ENCODE peak calls at places on chromosomes 4 and X, in four cellular contexts. S is esophagus squamous epithelium, H is psoas muscle, E is neural progenitor cell. F is an unnamed sample. For H3K27me3, the result is how much of the 10 kb centered on the place peaks cover.

GRCh38 chr4:156946508-156947197 is 24.9 kb downstream of the PDGFC start:
- DNase-seq in E (no peak), H (no peak), S (no peak), F (no peak)

GRCh38 chr4:89175611-89176010 is 64.3 kb downstream of the TIGD2 start:
- DNase-seq in E (no peak), S (no peak), H (no peak), F (no peak)

GRCh38 chr4:104967034-104967401 is 179.7 kb upstream of the TET2 start:
- DNase-seq in E (no peak), H (no peak), S (no peak), F (no peak)

GRCh38 chrX:115562492-115562872 is 1.5 kb downstream of the PLS3 start:
- DNase-seq in E (no peak), S (no peak), H (no peak), F (no peak)

GRCh38 chr4:182918044-182918607 is 940 bp upstream of the DCTD start:
- DNase-seq in H (no peak), S (no peak), E (no peak), F (no peak)

GRCh38 chr4:26030780-26031179 is 116.8 kb downstream of the SMIM20 start:
- DNase-seq in H (no peak), S (no peak), E (no peak), F (no peak)

GRCh38 chr4:17165256-17165655 is 266.8 kb upstream of the LDB2 start:
- DNase-seq in H (no peak), E (no peak), S (no peak), F (no peak)

GRCh38 chrX:140050906-140051305 is 85.6 kb upstream of the CXorf66 start:
- DNase-seq in E (no peak), S (no peak), H (no peak), F (no peak)

GRCh38 chr4:31370866-31371465 is 650.8 kb downstream of the PCDH7 start:
- DNase-seq in E (peak), H (no peak), S (no peak), F (no peak)

GRCh38 chr4:153488006-153488718 is 22.0 kb downstream of the TMEM131L start:
- DNase-seq in E (no peak), H (no peak), S (no peak), F (no peak)

GRCh38 chrX:151982217-151982616 is 7.7 kb upstream of the GABRE start:
- DNase-seq in S (no peak), H (no peak), E (no peak), F (no peak)

GRCh38 chr4:70765368-70765767 is 43.6 kb downstream of the RUFY3 start:
- DNase-seq in E (no peak), S (no peak), H (no peak), F (no peak)

GRCh38 chr4:110059556-110060191 is 138.7 kb downstream of the ELOVL6 start:
- DNase-seq in E (no peak), S (no peak), H (no peak), F (no peak)

GRCh38 chr4:132694775-132695174 is 454.3 kb upstream of the PCDH10 start:
- DNase-seq in S (no peak), H (no peak), E (no peak), F (no peak)

GRCh38 chrX:132209527-132209926 is 9.7 kb downstream of the RAP2C start:
- DNase-seq in E (no peak), S (no peak), H (no peak), F (no peak)

GRCh38 chr4:85970535-85970934 is 389.3 kb downstream of the MAPK10 start:
- DNase-seq in S (no peak), H (no peak), E (no peak), F (no peak)

GRCh38 chrX:106139048-106139447 is 29.1 kb upstream of the PWWP3B start:
- DNase-seq in H (no peak), E (no peak), S (no peak), F (no peak)

GRCh38 chrX:31909850-31910547 is 838.2 kb upstream of the FTHL17 start:
- DNase-seq in E (no peak), S (no peak), H (no peak), F (no peak)

GRCh38 chr4:74087481-74087880 is 11.5 kb downstream of the CXCL2 start:
- DNase-seq in H (no peak), E (peak), S (no peak), F (no peak)

GRCh38 chrX:133971586-133971985 is 13.8 kb downstream of the GPC3 start:
- DNase-seq in H (no peak), E (no peak), S (no peak), F (no peak)

GRCh38 chr4:113049421-113050355 is at the start of gene ANK2:
- DNase-seq in H (no peak), E (peak), S (no peak), F (no peak)

GRCh38 chr4:123649644-123650356 is 253.2 kb downstream of the SPRY1 start:
- DNase-seq in S (no peak), H (peak), E (peak), F (no peak)

GRCh38 chrX:65723706-65724105 is 56.3 kb downstream of the MSN start:
- DNase-seq in E (no peak), S (no peak), H (no peak), F (no peak)

GRCh38 chrX:39721570-39722279 is 376.0 kb downstream of the BCOR start:
- DNase-seq in H (no peak), E (no peak), S (no peak), F (no peak)

GRCh38 chr4:71074452-71075299 is 81.2 kb downstream of the DCK start:
- DNase-seq in S (no peak), H (no peak), E (no peak), F (no peak)

GRCh38 chrX:52819788-52820187 is 8.7 kb downstream of the XAGE5 start:
- DNase-seq in E (no peak), H (no peak), S (no peak), F (no peak)

GRCh38 chrX:12950851-12951589 is 23.9 kb upstream of the TMSB4X start:
- DNase-seq in E (peak), H (no peak), S (no peak), F (no peak)

GRCh38 chr4:151415978-151416377 is 7.0 kb downstream of the FHIP1A start:
- DNase-seq in H (no peak), E (no peak), S (no peak), F (no peak)

GRCh38 chr4:76611164-76611563 is 176.1 kb downstream of the SHROOM3 start:
- DNase-seq in S (no peak), E (no peak), H (no peak), F (no peak)

GRCh38 chr4:183860726-183861125 is 44.4 kb upstream of the STOX2 start:
- DNase-seq in E (peak), H (no peak), S (no peak), F (no peak)

GRCh38 chr4:156378053-156378665 is 424.5 kb upstream of the CTSO start:
- DNase-seq in E (peak), S (no peak), H (no peak), F (no peak)

GRCh38 chr4:153522800-153523089 is 56.6 kb downstream of the TMEM131L start:
- DNase-seq in E (no peak), S (no peak), H (no peak), F (no peak)

GRCh38 chr4:88033309-88033708 is 25.9 kb downstream of the PKD2 start:
- DNase-seq in S (no peak), H (no peak), E (peak), F (no peak)

GRCh38 chrX:118724352-118724751 is 3.1 kb upstream of the IL13RA1 start:
- DNase-seq in H (no peak), S (no peak), E (no peak), F (no peak)

GRCh38 chrX:31367816-31368215 is 296.0 kb upstream of the FTHL17 start:
- DNase-seq in H (no peak), S (no peak), E (no peak), F (no peak)

GRCh38 chr4:1047106-1047975 is 35.9 kb downstream of the FGFRL1 start:
- DNase-seq in S (no peak), H (peak), E (peak), F (peak)
- H3K4me3 ChIP-seq in S (peak), H (peak), E (no peak), F (peak)

GRCh38 chr4:185307136-185307950 is 88.4 kb downstream of the LRP2BP start:
- DNase-seq in E (peak), H (no peak), S (no peak), F (no peak)

GRCh38 chr4:185309770-185310169 is 86.0 kb downstream of the LRP2BP start:
- DNase-seq in H (no peak), S (no peak), E (no peak), F (no peak)

GRCh38 chr4:185317880-185318279 is 77.8 kb downstream of the LRP2BP start:
- DNase-seq in E (no peak), S (no peak), H (no peak), F (no peak)

GRCh38 chr4:185311113-185311888 is 84.4 kb downstream of the LRP2BP start:
- DNase-seq in E (no peak), S (no peak), H (no peak), F (no peak)

DNA sequence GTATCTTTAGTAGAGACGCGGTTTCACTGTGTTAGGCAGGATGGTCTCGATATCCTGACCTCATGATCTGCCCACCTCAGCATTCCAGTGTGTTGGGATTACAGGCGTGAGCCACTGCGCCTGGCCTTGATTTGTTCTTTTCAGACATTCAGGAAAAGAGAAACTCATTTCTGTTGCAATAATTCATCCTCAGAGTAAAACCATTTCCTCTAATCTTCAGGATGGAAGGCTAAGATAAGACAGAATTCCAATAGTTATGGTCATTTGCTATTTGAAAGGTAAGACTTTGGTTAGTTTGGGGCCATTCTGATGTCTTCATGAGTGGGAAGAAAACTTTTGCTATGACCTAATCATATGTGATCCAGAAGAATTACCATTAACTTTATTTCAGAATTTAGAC is 83.0 kb downstream of the LRP2BP start:
- DNase-seq in H (no peak), S (no peak), E (no peak), F (no peak)
- H3K27ac ChIP-seq in H (no peak), S (no peak), E (no peak), F (no peak)

GRCh38 chr4:79823148-79823763 is 249.8 kb downstream of the ANTXR2 start:
- DNase-seq in S (no peak), H (no peak), E (no peak), F (no peak)
- H3K27me3 ChIP-seq in S (under half), H (under half), E (under half), F (under half)

DNA sequence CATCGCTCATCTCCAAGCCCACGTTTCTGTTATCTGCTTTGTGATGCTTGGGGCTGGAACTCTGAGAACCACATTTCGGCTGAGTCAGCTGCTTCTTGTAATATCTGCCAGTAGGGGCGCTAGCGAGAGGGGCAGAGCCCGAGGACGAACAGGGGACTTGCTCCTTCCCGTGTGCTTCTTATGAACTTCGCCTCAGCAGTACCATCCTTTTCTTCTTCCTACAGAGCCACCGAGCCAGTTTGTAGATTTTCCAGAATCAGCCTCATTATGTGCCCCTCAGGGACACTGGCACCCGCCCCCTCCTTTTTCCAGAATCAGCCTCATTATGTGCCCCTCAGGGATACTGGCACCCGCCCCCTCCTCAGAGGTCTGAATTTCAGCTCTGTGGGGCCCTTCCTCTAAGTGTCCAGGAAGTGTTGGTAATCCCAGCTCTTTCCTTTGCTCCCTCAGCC is 441.7 kb upstream of the RASGEF1B start:
- DNase-seq in H (no peak), S (no peak), E (peak), F (no peak)
- H3K4me3 ChIP-seq in H (no peak), S (no peak), E (no peak), F (no peak)

GRCh38 chr4:40998680-40999358 is 215.5 kb downstream of the APBB2 start:
- DNase-seq in E (no peak), S (no peak), H (no peak), F (no peak)
- H3K27ac ChIP-seq in E (no peak), S (peak), H (no peak), F (no peak)

DNA sequence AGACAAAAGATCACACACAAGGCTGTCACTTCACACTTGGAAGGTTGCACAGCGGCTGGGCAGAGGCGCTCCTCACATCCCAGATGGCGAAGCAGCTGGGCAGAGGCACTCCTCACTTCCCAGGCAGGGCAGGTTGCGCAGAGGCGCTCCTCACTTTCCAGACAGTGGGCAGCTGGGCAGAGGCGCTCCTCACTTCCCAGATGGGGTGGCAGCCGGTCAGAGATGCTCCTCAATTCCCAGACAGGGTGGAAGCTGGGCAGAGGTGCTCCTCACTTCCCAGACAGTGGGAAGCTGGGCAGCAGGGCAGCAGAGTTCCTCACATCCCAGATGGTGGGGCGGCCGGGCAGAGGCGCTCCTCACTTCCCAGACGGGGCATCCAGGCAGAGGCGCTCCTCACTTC is 199.2 kb downstream of the RTL9 start:
- DNase-seq in S (no peak), H (no peak), E (no peak), F (no peak)
- H3K27me3 ChIP-seq in S (under half), H (under half), E (under half), F (under half)

DNA sequence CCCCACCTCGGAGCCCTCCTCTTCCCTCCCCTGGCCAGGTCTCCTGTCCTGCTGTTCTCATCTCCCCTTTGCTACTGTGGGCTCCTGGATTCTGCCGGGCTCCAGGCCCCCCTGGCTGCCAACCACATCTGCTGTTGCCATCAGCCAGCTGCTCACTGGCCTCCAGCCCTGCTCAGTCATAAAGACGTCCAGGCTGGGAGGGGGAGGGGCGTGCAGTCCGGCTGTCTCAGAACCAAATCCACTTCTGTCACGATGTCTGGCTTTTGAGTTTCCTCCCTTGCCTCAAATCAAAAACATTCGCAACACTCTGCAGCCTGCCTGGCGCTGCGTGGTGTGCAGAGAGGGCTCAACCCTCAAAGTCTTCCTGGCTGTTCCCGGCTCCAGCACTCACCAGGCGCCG is 7.1 kb downstream of the RASL11B start:
- DNase-seq in H (peak), S (no peak), E (no peak), F (peak)
- H3K4me3 ChIP-seq in H (peak), S (no peak), E (no peak), F (no peak)

GRCh38 chr4:5710065-5710961 is 688 bp upstream of the EVC start:
- DNase-seq in E (peak), S (no peak), H (no peak), F (no peak)

GRCh38 chr4:5712931-5713330 is 1.9 kb downstream of the EVC start:
- DNase-seq in H (no peak), S (no peak), E (no peak), F (no peak)

GRCh38 chr4:5712517-5712916 is 1.5 kb downstream of the EVC start:
- DNase-seq in S (no peak), H (no peak), E (no peak), F (no peak)

GRCh38 chr4:5711479-5712184 is 631 bp downstream of the EVC start:
- DNase-seq in E (no peak), S (no peak), H (peak), F (peak)

DNA sequence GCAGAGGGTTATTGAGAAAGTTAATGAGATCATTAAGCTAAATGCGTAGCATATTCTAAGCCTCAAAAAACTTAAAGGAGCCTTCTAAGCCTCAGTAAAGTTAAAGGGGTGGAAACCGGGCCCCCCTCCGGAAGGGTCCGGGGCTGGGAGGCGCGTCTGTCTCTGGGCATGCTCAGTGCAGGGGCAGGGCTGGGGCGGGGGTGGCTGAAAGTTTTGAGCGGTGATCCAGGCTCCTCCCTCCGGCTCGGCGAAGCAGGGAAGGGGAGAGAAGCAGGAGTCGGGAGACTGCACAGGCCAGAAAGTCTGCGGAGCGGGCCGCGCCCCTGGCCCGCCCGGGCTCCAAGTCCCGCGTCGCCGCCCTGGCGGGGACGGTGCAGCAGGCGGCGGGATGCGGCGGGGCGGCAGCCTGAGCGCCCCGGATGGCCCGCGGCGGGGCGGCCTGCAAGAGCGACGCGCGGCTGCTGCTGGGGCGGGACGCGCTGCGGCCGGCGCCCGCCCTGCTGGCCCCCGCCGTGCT is at the start of gene EVC:
- DNase-seq in S (no peak), H (peak), E (peak), F (peak)
- H3K27ac ChIP-seq in S (peak), H (no peak), E (no peak), F (peak)